ENCODE peak calls at places on chromosomes 5 and 9, in five cellular contexts. B is AG10803, I is cardiac muscle cell, H is A673, S is astrocyte of the cerebellum. J is an unnamed sample.
A peak's percentile ranks its signal among the peaks of the same experiment; 100 is the strongest.

GRCh38 chr5:112799661-112800060 is 61.4 kb upstream of the SRP19 start:
- DNase-seq in B (no peak), I (no peak), H (no peak), S (no peak), J (no peak)

GRCh38 chr9:72315089-72315509 is 49.9 kb downstream of the ZFAND5 start:
- DNase-seq in B (peak; percentile 80), I (peak; percentile 86), H (peak; percentile 14), S (peak; percentile 91), J (peak; percentile 86)

GRCh38 chr5:19928556-19929421 is 59.2 kb downstream of the CDH18 start:
- DNase-seq in B (peak; percentile 50), I (peak; percentile 68), H (peak; percentile 18), S (peak; percentile 64), J (peak; percentile 76)

GRCh38 chr9:137146527-137146918 is 7.6 kb downstream of the GRIN1 start:
- DNase-seq in B (no peak), I (no peak), H (no peak), S (no peak), J (no peak)

GRCh38 chr5:170971-171800 is 20.1 kb upstream of the LRRC14B start:
- DNase-seq in B (no peak), I (no peak), H (no peak), S (peak; percentile 18), J (no peak)

GRCh38 chr5:176616520-176616919 is 6.6 kb upstream of the GPRIN1 start:
- DNase-seq in B (no peak), I (no peak), H (no peak), S (no peak), J (no peak)

GRCh38 chr5:137836997-137837396 is 30.7 kb upstream of the MYOT start:
- DNase-seq in B (peak; percentile 6), I (peak; percentile 59), H (no peak), S (no peak), J (peak; percentile 14)

GRCh38 chr9:97514531-97514930 is 13.1 kb downstream of the TMOD1 start:
- DNase-seq in B (no peak), I (no peak), H (no peak), S (no peak), J (no peak)

GRCh38 chr9:106019017-106019692 is 324.8 kb downstream of the TMEM38B start:
- DNase-seq in B (no peak), I (no peak), H (no peak), S (no peak), J (no peak)

GRCh38 chr5:134586866-134587524 is 45.6 kb downstream of the SAR1B start:
- DNase-seq in B (peak; percentile 67), I (peak; percentile 84), H (peak; percentile 86), S (peak; percentile 59), J (peak; percentile 75)

GRCh38 chr9:128747233-128747632 is 23.3 kb upstream of the ZDHHC12 start:
- DNase-seq in B (no peak), I (no peak), H (no peak), S (no peak), J (no peak)

GRCh38 chr5:82044015-82044414 is 72.2 kb downstream of the ATG10 start:
- DNase-seq in B (no peak), I (no peak), H (no peak), S (no peak), J (no peak)

GRCh38 chr5:59525957-59526356 is 367.6 kb downstream of the PDE4D start:
- DNase-seq in B (peak; percentile 55), I (peak; percentile 65), H (peak; percentile 19), S (peak; percentile 74), J (peak; percentile 54)

GRCh38 chr9:8724284-8725018 is 924.9 kb upstream of the DMAC1 start:
- DNase-seq in B (no peak), I (peak; percentile 3), H (no peak), S (no peak), J (no peak)

GRCh38 chr5:168528521-168529360 is at the start of gene FBLL1:
- DNase-seq in B (peak; percentile 7), I (peak; percentile 53), H (peak; percentile 50), S (peak; percentile 13), J (peak; percentile 28)

GRCh38 chr9:113990570-113990907 is 87.6 kb downstream of the AMBP start:
- DNase-seq in B (no peak), I (no peak), H (no peak), S (no peak), J (no peak)

GRCh38 chr5:38339446-38339845 is 81.1 kb downstream of the EGFLAM start:
- DNase-seq in B (no peak), I (no peak), H (no peak), S (no peak), J (no peak)

GRCh38 chr5:119269061-119269579 is 86.7 kb upstream of the TNFAIP8 start:
- DNase-seq in B (no peak), I (no peak), H (peak; percentile 20), S (no peak), J (peak; percentile 20)

GRCh38 chr5:175163586-175164275 is 280.3 kb downstream of the DRD1 start:
- DNase-seq in B (no peak), I (no peak), H (no peak), S (no peak), J (no peak)

GRCh38 chr5:153357493-153358112 is 132.9 kb upstream of the GRIA1 start:
- DNase-seq in B (no peak), I (no peak), H (no peak), S (no peak), J (no peak)

GRCh38 chr5:125295405-125295872 is 549.0 kb upstream of the ZNF608 start:
- DNase-seq in B (peak; percentile 4), I (peak; percentile 54), H (no peak), S (peak; percentile 15), J (peak; percentile 28)

GRCh38 chr5:1808466-1808865 is 7.3 kb downstream of the NDUFS6 start:
- DNase-seq in B (peak; percentile 39), I (peak; percentile 24), H (no peak), S (peak; percentile 64), J (no peak)

GRCh38 chr5:138716456-138716924 is 36.7 kb upstream of the CTNNA1 start:
- DNase-seq in B (no peak), I (peak; percentile 53), H (no peak), S (no peak), J (no peak)

GRCh38 chr9:98678244-98678842 is 30.4 kb downstream of the GABBR2 start:
- DNase-seq in B (no peak), I (peak; percentile 25), H (peak; percentile 23), S (no peak), J (no peak)

GRCh38 chr9:130331573-130331972 is 66.0 kb downstream of the HMCN2 start:
- DNase-seq in B (peak; percentile 88), I (peak; percentile 81), H (no peak), S (peak; percentile 33), J (peak; percentile 67)

GRCh38 chr5:1299511-1299850 is 4.6 kb upstream of the TERT start:
- DNase-seq in B (no peak), I (no peak), H (no peak), S (no peak), J (no peak)

GRCh38 chr5:169331292-169331852 is 30.4 kb upstream of the SLIT3 start:
- DNase-seq in B (peak; percentile 57), I (peak; percentile 13), H (peak; percentile 3), S (no peak), J (no peak)

GRCh38 chr5:1801061-1801953 is at the start of gene NDUFS6:
- DNase-seq in B (peak; percentile 52), I (peak; percentile 67), H (peak; percentile 53), S (no peak), J (peak; percentile 61)

GRCh38 chr9:111034146-111034545 is 4.1 kb downstream of the LPAR1 start:
- DNase-seq in B (no peak), I (no peak), H (no peak), S (no peak), J (peak; percentile 83)

GRCh38 chr9:19517202-19517942 is 108.6 kb downstream of the ACER2 start:
- DNase-seq in B (no peak), I (no peak), H (peak; percentile 1), S (no peak), J (no peak)

GRCh38 chr5:107712359-107712870 is 41.7 kb upstream of the EFNA5 start:
- DNase-seq in B (no peak), I (no peak), H (no peak), S (no peak), J (no peak)

GRCh38 chr9:90651246-90651645 is 8.6 kb upstream of the DIRAS2 start:
- DNase-seq in B (no peak), I (no peak), H (no peak), S (no peak), J (no peak)

GRCh38 chr5:77560677-77561263 is 68.7 kb upstream of the WDR41 start:
- DNase-seq in B (peak; percentile 53), I (peak; percentile 71), H (peak; percentile 69), S (peak; percentile 41), J (peak; percentile 59)
- TF ChIP-seq CTCF in B (peak; percentile 60), I (peak; percentile 58), H (peak; percentile 72), S (peak; percentile 44), J (peak; percentile 52)

GRCh38 chr9:115694991-115695390 is 458.6 kb upstream of the PAPPA start:
- DNase-seq in B (peak; percentile 44), I (no peak), H (no peak), S (no peak), J (peak; percentile 53)

GRCh38 chr9:115689331-115689730 is 464.3 kb upstream of the PAPPA start:
- DNase-seq in B (no peak), I (no peak), H (no peak), S (no peak), J (no peak)

GRCh38 chr9:115691097-115691496 is 462.5 kb upstream of the PAPPA start:
- DNase-seq in B (peak; percentile 99), I (peak; percentile 94), H (peak; percentile 40), S (peak; percentile 89), J (peak; percentile 96)

GRCh38 chr9:115691686-115692085 is 461.9 kb upstream of the PAPPA start:
- DNase-seq in B (peak; percentile 93), I (peak; percentile 67), H (no peak), S (peak; percentile 22), J (peak; percentile 83)

DNA sequence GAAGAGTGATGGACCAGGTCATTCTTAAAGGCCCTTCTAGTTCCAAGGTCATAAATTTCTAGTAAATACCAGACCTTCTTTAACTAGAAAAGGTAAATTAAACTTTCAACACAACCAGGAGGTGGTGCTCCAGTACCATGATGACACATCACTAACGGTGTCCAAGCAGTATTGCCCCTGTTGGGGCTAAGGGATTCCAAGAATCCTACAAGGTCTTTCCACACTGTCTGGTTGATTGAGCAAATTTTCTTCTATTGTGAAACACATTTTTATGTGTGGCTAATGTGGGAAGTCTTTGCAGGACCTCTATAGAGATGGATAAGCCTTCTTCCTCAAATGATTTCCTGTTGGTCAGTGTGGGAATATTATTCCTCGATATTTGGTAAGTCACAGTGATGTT is 459.6 kb upstream of the PAPPA start:
- DNase-seq in B (peak; percentile 98), I (peak; percentile 97), H (peak; percentile 89), S (peak; percentile 90), J (peak; percentile 98)
- TF ChIP-seq CTCF in B (peak; percentile 73), I (peak; percentile 47), H (peak; percentile 57), S (peak; percentile 44), J (peak; percentile 54)

GRCh38 chr5:73295447-73295846 is 122.5 kb downstream of the TMEM174 start:
- DNase-seq in B (no peak), I (no peak), H (no peak), S (no peak), J (no peak)
- TF ChIP-seq CTCF in B (peak; percentile 6), I (no peak), H (peak; percentile 32), S (peak; percentile 20), J (no peak)

GRCh38 chr9:32069169-32069813 is 315.2 kb upstream of the ACO1 start:
- DNase-seq in B (no peak), I (no peak), H (peak; percentile 22), S (no peak), J (no peak)
- TF ChIP-seq CTCF in B (peak; percentile 4), I (no peak), H (peak; percentile 64), S (no peak), J (no peak)

J was measured in fibroblast of villous mesenchyme.